ENCODE peak calls at places on chromosomes 11 and 22, in eight cellular contexts. K, C, N, A, Z, E, W and U are unnamed samples.

GRCh38 chr11:35766651-35767050 is 104.1 kb downstream of the TRIM44 start:
- DNase-seq in E (no peak), W (no peak), K (no peak), Z (no peak), A (no peak), N (no peak), C (no peak), U (no peak)

GRCh38 chr11:122758974-122759373 is 79.3 kb upstream of the CRTAM start:
- DNase-seq in W (no peak), Z (no peak), A (no peak), C (no peak), N (peak; percentile 60), K (no peak), E (no peak), U (no peak)

GRCh38 chr11:35171226-35171625 is 32.3 kb downstream of the CD44 start:
- DNase-seq in N (no peak), E (no peak), W (no peak), A (no peak), Z (no peak), C (no peak), K (no peak), U (no peak)

GRCh38 chr11:289145-289705 is 299 bp downstream of the PGGHG start:
- DNase-seq in K (no peak), A (peak; percentile 37), C (no peak), W (no peak), E (no peak), Z (no peak), N (no peak), U (peak; percentile 40)

GRCh38 chr22:23180301-23180892 is at the start of gene BCR:
- DNase-seq in A (peak; percentile 57), Z (peak; percentile 59), N (peak; percentile 88), C (peak; percentile 51), W (peak; percentile 72), E (peak; percentile 74), K (peak; percentile 34), U (peak; percentile 66)

GRCh38 chr22:24514241-24515024 is 19.3 kb downstream of the UPB1 start:
- DNase-seq in A (no peak), E (peak; percentile 72), W (no peak), N (no peak), K (no peak), Z (no peak), C (no peak), U (no peak)

GRCh38 chr11:121932646-121933185 is 183.3 kb downstream of the BLID start:
- DNase-seq in C (no peak), E (no peak), A (no peak), K (no peak), Z (no peak), N (peak; percentile 45), W (no peak), U (no peak)

GRCh38 chr11:74646964-74647363 is 54.6 kb downstream of the POLD3 start:
- DNase-seq in A (no peak), Z (no peak), E (no peak), C (no peak), W (no peak), K (no peak), N (no peak), U (no peak)

GRCh38 chr11:827146-827860 is 416 bp upstream of the CRACR2B start:
- DNase-seq in N (no peak), E (peak; percentile 80), C (no peak), A (no peak), K (no peak), Z (no peak), W (no peak), U (no peak)

DNA sequence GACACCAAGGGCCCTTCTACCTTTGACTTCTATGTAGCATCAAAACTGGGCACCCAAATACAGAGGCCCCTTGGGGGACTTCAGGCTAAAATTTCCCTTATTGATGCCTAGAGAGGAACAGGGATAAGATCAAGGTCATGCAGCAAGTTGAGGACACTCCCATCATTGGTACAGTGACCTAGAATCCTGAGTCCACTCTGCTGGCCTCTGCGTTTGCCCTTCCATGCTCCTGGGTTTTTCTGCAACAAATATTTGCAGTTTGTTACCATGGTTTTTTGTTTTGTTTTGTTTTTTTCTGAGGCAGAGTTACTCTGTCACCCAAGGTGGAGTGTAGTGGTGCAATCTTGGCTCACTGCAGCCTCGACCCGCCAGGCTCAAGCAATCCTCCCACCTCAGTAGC is 64.2 kb downstream of the THAP12 start:
- DNase-seq in W (no peak), Z (no peak), K (no peak), A (no peak), E (no peak), N (no peak), C (no peak), U (no peak)
- H3K4me3 ChIP-seq in W (no peak overlapping the region), Z (no peak overlapping the region), K (no peak overlapping the region), A (no peak overlapping the region), E (no peak overlapping the region), N (no peak overlapping the region), C (no peak overlapping the region), U (no peak overlapping the region)

DNA sequence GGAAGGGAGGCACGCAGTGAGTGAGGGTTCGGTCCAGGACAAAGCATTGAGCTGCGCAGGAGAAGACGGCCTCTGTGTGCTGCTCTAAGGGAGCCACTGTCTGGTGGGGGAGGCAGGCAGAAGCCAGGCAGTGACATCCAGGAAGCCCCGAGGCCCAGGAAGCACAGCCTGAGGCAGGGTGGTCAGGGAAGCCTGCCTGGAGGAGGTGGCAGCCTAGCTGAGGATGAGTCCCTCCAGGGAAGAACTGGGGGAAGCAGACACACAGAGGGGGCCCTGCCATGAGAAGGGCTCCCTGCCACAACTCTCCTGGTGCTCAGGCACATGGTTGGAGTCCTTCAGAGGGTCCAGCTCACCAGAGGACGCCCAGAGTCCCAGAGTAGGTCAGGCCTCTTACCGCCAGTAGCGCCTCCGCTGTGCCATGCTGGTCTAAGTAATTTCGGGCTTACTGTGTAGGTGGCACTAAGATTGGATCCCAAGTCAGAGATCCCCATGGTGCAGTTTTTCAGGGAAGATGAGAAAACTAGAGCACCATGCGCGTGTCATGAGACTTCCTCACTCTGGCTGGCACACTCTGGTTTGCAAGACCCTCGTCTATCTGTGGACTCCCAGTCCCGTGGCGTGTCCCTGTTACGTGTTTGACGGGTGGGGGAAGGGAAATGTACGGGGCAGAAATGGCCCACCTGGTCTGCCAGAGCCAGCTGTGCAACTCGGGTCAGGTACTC is 887.2 kb downstream of the BRD1 start:
- DNase-seq in A (no peak), C (no peak), N (no peak), E (no peak), W (peak; percentile 10), K (no peak), Z (no peak), U (no peak)
- H3K9me3 ChIP-seq in A (peaks cover 6% of the 10 kb centered on the region), C (no peaks in the 10 kb centered on the region), N (no peaks in the 10 kb centered on the region), E (no peaks in the 10 kb centered on the region), W (no peaks in the 10 kb centered on the region), K (no peaks in the 10 kb centered on the region), Z (no peaks in the 10 kb centered on the region), U (no peaks in the 10 kb centered on the region)

DNA sequence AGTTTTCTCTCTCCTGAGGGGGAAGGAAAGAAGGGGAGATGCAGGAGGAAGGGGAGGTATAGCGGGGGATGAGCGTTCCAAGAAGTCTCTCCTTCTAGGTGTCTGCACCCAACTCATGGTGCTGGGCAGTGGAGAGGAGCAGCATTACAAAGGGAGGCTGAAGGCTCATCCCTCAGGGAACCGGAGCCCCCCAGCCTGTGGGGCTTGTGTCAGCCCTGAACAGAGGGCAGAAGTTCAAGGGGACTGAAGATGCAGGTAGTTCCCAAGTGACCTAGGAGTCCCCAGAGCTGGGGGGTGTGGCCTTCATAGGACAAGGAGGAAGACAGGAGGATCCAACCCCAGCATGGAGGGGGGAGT is 1.8 kb downstream of the C11orf68 start:
- DNase-seq in A (no peak), E (no peak), Z (no peak), N (no peak), C (no peak), K (no peak), W (no peak), U (no peak)
- H3K4me1 ChIP-seq in A (peaks cover 28% of the 10 kb centered on the region), E (peaks cover 17% of the 10 kb centered on the region), Z (peaks cover 35% of the 10 kb centered on the region), N (peaks cover 64% of the 10 kb centered on the region), C (peaks cover 65% of the 10 kb centered on the region), K (peaks cover 57% of the 10 kb centered on the region), W (peaks cover 68% of the 10 kb centered on the region), U (peaks cover 38% of the 10 kb centered on the region)

DNA sequence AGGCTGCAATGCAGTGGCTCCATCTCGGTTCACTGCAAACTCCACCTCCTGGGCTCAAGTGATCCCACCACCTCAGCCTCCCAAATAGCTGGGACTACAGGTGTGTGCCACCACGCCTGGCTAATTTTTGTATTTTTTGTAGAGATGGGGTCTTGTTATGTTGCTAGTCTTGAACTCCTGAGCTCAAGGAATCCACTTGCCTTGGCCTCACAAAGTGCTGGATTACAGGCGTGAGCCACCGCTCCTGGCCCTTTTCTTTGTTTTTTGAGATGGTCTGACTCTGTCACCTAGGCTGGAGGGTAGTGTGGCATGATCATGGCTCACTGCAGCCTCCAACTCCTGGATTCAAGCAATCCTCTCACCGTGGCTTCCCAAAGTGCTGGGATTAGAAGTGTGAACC is 21.0 kb downstream of the ARFGAP3 start:
- DNase-seq in E (no peak), A (no peak), N (no peak), Z (peak; percentile 9), K (no peak), W (no peak), C (no peak), U (no peak)
- H3K4me3 ChIP-seq in E (no peak overlapping the region), A (no peak overlapping the region), N (no peak overlapping the region), Z (no peak overlapping the region), K (no peak overlapping the region), W (no peak overlapping the region), C (no peak overlapping the region), U (no peak overlapping the region)

GRCh38 chr11:130679247-130679646 is 230.8 kb downstream of the ADAMTS15 start:
- DNase-seq in C (no peak), N (no peak), E (no peak), A (no peak), Z (no peak), K (no peak), W (no peak), U (no peak)
- H3K9me3 ChIP-seq in C (peaks cover 20% of the 10 kb centered on the region), N (peaks cover 11% of the 10 kb centered on the region), E (peaks cover 23% of the 10 kb centered on the region), A (peaks cover 6% of the 10 kb centered on the region), Z (no peaks in the 10 kb centered on the region), K (peaks cover 13% of the 10 kb centered on the region), W (peaks cover 5% of the 10 kb centered on the region), U (no peaks in the 10 kb centered on the region)